ENCODE peak calls at places on chromosome 4, in six cellular contexts. M is stimulated activated naive CD8-positive, alpha-beta T cell treated with anti-CD3 and anti-CD28 coated beads, Interleukin-15, Interleukin-2, amounts not matched to agents 100 U/mL and 50 U/mL, for 24 hours; S is stimulated activated naive B cell treated with anti-CD40 and anti-IgM and Interleukin-4, amounts not matched to agents 10 μg/mL and 1 μg/mL and 100 μg/mL, for 72 hours; Y is stimulated activated CD8-positive, alpha-beta memory T cell treated with anti-CD3 and anti-CD28 coated beads, Interleukin-15, amount 100 ng/mL, for 4 hours; B is effector memory CD8-positive, alpha-beta T cell; H is GM06990. R is an unnamed sample.
A peak's percentile ranks its signal among the peaks of the same experiment; 100 is the strongest.

GRCh38 chr4:158172558-158173258 is at the start of gene GASK1B:
- DNase-seq in M (no peak), Y (no peak), H (no peak), S (no peak), B (no peak), R (no peak)

GRCh38 chr4:47519239-47519883 is 34.3 kb downstream of the ATP10D start:
- DNase-seq in S (peak; percentile 24), M (no peak), Y (no peak), H (peak; percentile 47), B (no peak), R (no peak)

GRCh38 chr4:18571252-18571885 is 549.8 kb upstream of the LCORL start:
- DNase-seq in H (no peak), B (no peak), S (no peak), M (no peak), Y (no peak), R (no peak)

GRCh38 chr4:14916554-14917304 is 85.6 kb upstream of the CPEB2 start:
- DNase-seq in M (no peak), Y (no peak), S (no peak), H (no peak), B (no peak), R (no peak)

GRCh38 chr4:18042012-18042411 is 20.5 kb upstream of the LCORL start:
- DNase-seq in M (no peak), B (no peak), H (no peak), S (no peak), Y (no peak), R (no peak)

GRCh38 chr4:177163532-177163931 is 146.1 kb upstream of the NEIL3 start:
- DNase-seq in S (no peak), H (no peak), B (no peak), Y (no peak), M (no peak), R (no peak)

GRCh38 chr4:105859233-105859632 is 36.0 kb upstream of the NPNT start:
- DNase-seq in M (no peak), S (no peak), H (peak; percentile 28), B (no peak), Y (no peak), R (no peak)

GRCh38 chr4:16131293-16131692 is 47.5 kb upstream of the PROM1 start:
- DNase-seq in B (no peak), S (no peak), H (no peak), M (no peak), Y (no peak), R (no peak)

GRCh38 chr4:89270792-89271191 is 36.8 kb downstream of the GPRIN3 start:
- DNase-seq in M (no peak), Y (no peak), H (no peak), S (no peak), B (no peak), R (no peak)

GRCh38 chr4:169114341-169114974 is 104.4 kb upstream of the CBR4 start:
- DNase-seq in B (no peak), H (no peak), M (no peak), Y (no peak), S (no peak), R (no peak)

GRCh38 chr4:123418486-123418931 is 21.9 kb downstream of the SPRY1 start:
- DNase-seq in H (peak; percentile 30), B (no peak), M (no peak), S (no peak), Y (no peak), R (no peak)

GRCh38 chr4:52051615-52052474 is 741 bp downstream of the SPATA18 start:
- DNase-seq in Y (no peak), H (peak; percentile 63), M (peak; percentile 16), B (no peak), S (no peak), R (no peak)

GRCh38 chr4:78131403-78131802 is 74.3 kb downstream of the FRAS1 start:
- DNase-seq in H (no peak), B (no peak), Y (no peak), M (no peak), S (no peak), R (no peak)

GRCh38 chr4:128715616-128716015 is 93.9 kb upstream of the JADE1 start:
- DNase-seq in Y (no peak), B (no peak), M (no peak), S (no peak), H (no peak), R (no peak)

GRCh38 chr4:106818764-106819163 is 217.3 kb downstream of the DKK2 start:
- DNase-seq in B (no peak), Y (no peak), M (no peak), H (no peak), S (no peak), R (no peak)

GRCh38 chr4:123350191-123350544 is 46.4 kb upstream of the SPRY1 start:
- DNase-seq in B (no peak), H (no peak), M (no peak), Y (no peak), S (no peak), R (no peak)

GRCh38 chr4:140150886-140151699 is 2.9 kb downstream of the MAML3 start:
- DNase-seq in S (peak; percentile 64), B (peak; percentile 53), M (peak; percentile 72), H (peak; percentile 27), Y (peak; percentile 66), R (peak; percentile 61)

GRCh38 chr4:82500106-82500738 is 61.6 kb downstream of the TMEM150C start:
- DNase-seq in H (no peak), M (no peak), S (no peak), Y (no peak), B (no peak), R (no peak)

GRCh38 chr4:80465238-80465637 is 129.7 kb downstream of the CFAP299 start:
- DNase-seq in B (no peak), Y (no peak), H (no peak), M (no peak), S (no peak), R (no peak)

GRCh38 chr4:177444911-177445736 is 2.9 kb upstream of the AGA start:
- DNase-seq in S (no peak), M (no peak), H (no peak), B (no peak), Y (no peak), R (no peak)

GRCh38 chr4:159144112-159144694 is 41.3 kb downstream of the RAPGEF2 start:
- DNase-seq in B (no peak), S (no peak), M (no peak), Y (no peak), H (no peak), R (no peak)

GRCh38 chr4:167452922-167453321 is 218.6 kb upstream of the SPOCK3 start:
- DNase-seq in H (no peak), M (no peak), S (no peak), B (no peak), Y (no peak), R (no peak)

GRCh38 chr4:52936729-52937128 is 74.6 kb downstream of the RASL11B start:
- DNase-seq in Y (no peak), H (no peak), M (no peak), S (no peak), B (no peak), R (no peak)

GRCh38 chr4:6200011-6200921 is at the start of gene JAKMIP1:
- DNase-seq in Y (peak; percentile 67), S (peak; percentile 72), B (peak; percentile 91), H (peak; percentile 87), M (peak; percentile 90), R (peak; percentile 81)

GRCh38 chr4:153649572-153649991 is 34.5 kb upstream of the TLR2 start:
- DNase-seq in S (no peak), M (no peak), Y (no peak), B (no peak), H (no peak), R (peak; percentile 43)

GRCh38 chr4:25238052-25238451 is 4.2 kb downstream of the PI4K2B start:
- DNase-seq in Y (no peak), S (no peak), M (no peak), H (no peak), B (no peak), R (no peak)

GRCh38 chr4:40395908-40396806 is 61.0 kb downstream of the CHRNA9 start:
- DNase-seq in M (no peak), S (no peak), B (no peak), H (no peak), Y (no peak), R (no peak)

GRCh38 chr4:40227284-40227683 is 30.5 kb downstream of the RHOH start:
- DNase-seq in Y (no peak), M (peak; percentile 69), S (peak; percentile 73), H (peak; percentile 57), B (no peak), R (no peak)

GRCh38 chr4:146522098-146522861 is 540 bp upstream of the SLC10A7 start:
- DNase-seq in H (peak; percentile 85), S (peak; percentile 74), M (peak; percentile 91), B (peak; percentile 74), Y (peak; percentile 63), R (peak; percentile 75)

GRCh38 chr4:55444822-55445221 is 49.1 kb downstream of the TMEM165 start:
- DNase-seq in Y (no peak), M (no peak), H (no peak), B (no peak), S (no peak), R (no peak)